ENCODE peak calls at places on chromosomes 11 and 22, in four cellular contexts. One of them, this sample, is unnamed.

GRCh38 chr11:2211113-2211971 is 39.7 kb upstream of the TH start:
- DNase-seq in tibial nerve: no peak
- DNase-seq in transverse colon: peak; percentile 52
- DNase-seq in A549: peak; percentile 35
- DNase-seq in this sample: no peak

GRCh38 chr22:19825904-19826618 is 28.6 kb downstream of the GNB1L start:
- DNase-seq in transverse colon: no peak
- DNase-seq in tibial nerve: no peak
- DNase-seq in A549: no peak
- DNase-seq in this sample: no peak

GRCh38 chr22:28074526-28074925 is 155.5 kb upstream of the PITPNB start:
- DNase-seq in transverse colon: no peak
- DNase-seq in tibial nerve: no peak
- DNase-seq in A549: no peak
- DNase-seq in this sample: no peak

GRCh38 chr11:1503708-1504104 is 17.1 kb upstream of the MOB2 start:
- DNase-seq in A549: no peak
- DNase-seq in tibial nerve: no peak
- DNase-seq in transverse colon: no peak
- DNase-seq in this sample: no peak

GRCh38 chr11:29293825-29294224 is 723.0 kb downstream of the KCNA4 start:
- DNase-seq in A549: peak; percentile 70
- DNase-seq in transverse colon: no peak
- DNase-seq in tibial nerve: no peak
- DNase-seq in this sample: no peak

GRCh38 chr22:44180706-44181032 is at the start of gene PARVG:
- DNase-seq in transverse colon: peak; percentile 30
- DNase-seq in tibial nerve: no peak
- DNase-seq in A549: no peak
- DNase-seq in this sample: no peak

GRCh38 chr11:2929880-2930704 is 872 bp upstream of the PHLDA2 start:
- DNase-seq in transverse colon: peak; percentile 79
- DNase-seq in tibial nerve: no peak
- DNase-seq in A549: peak; percentile 75
- DNase-seq in this sample: no peak

GRCh38 chr11:10612217-10612862 is 43.9 kb upstream of the LYVE1 start:
- DNase-seq in tibial nerve: no peak
- DNase-seq in transverse colon: no peak
- DNase-seq in A549: no peak
- DNase-seq in this sample: no peak

GRCh38 chr22:47624277-47625012 is 862.0 kb downstream of the TBC1D22A start:
- DNase-seq in tibial nerve: no peak
- DNase-seq in A549: no peak
- DNase-seq in transverse colon: no peak
- DNase-seq in this sample: peak; percentile 91

GRCh38 chr22:49724030-49724892 is 103.4 kb downstream of the BRD1 start:
- DNase-seq in A549: no peak
- DNase-seq in transverse colon: no peak
- DNase-seq in tibial nerve: no peak
- DNase-seq in this sample: peak; percentile 87

GRCh38 chr11:1740786-1741530 is 9.4 kb downstream of the IFITM10 start:
- DNase-seq in tibial nerve: no peak
- DNase-seq in transverse colon: no peak
- DNase-seq in A549: no peak
- DNase-seq in this sample: no peak

GRCh38 chr11:60905047-60905446 is 1.3 kb downstream of the PRPF19 start:
- DNase-seq in tibial nerve: no peak
- DNase-seq in transverse colon: no peak
- DNase-seq in A549: no peak
- DNase-seq in this sample: no peak

GRCh38 chr11:123122341-123122740 is 60.4 kb upstream of the HSPA8 start:
- DNase-seq in transverse colon: peak; percentile 21
- DNase-seq in A549: peak; percentile 50
- DNase-seq in tibial nerve: peak; percentile 53
- DNase-seq in this sample: peak; percentile 92

GRCh38 chr22:31944700-31945477 is 554 bp downstream of the YWHAH start:
- DNase-seq in tibial nerve: no peak
- DNase-seq in transverse colon: peak; percentile 60
- DNase-seq in A549: no peak
- DNase-seq in this sample: no peak

GRCh38 chr11:102810943-102811528 is 13.1 kb upstream of the MMP1 start:
- DNase-seq in A549: peak; percentile 12
- DNase-seq in transverse colon: no peak
- DNase-seq in tibial nerve: no peak
- DNase-seq in this sample: no peak

GRCh38 chr22:47034905-47035419 is 272.5 kb downstream of the TBC1D22A start:
- DNase-seq in tibial nerve: no peak
- DNase-seq in A549: no peak
- DNase-seq in transverse colon: no peak
- DNase-seq in this sample: no peak

GRCh38 chr11:111935331-111936044 is 1.7 kb upstream of the DIXDC1 start:
- DNase-seq in A549: no peak
- DNase-seq in tibial nerve: no peak
- DNase-seq in transverse colon: no peak
- DNase-seq in this sample: no peak

GRCh38 chr11:14258177-14258935 is 100.6 kb downstream of the RRAS2 start:
- DNase-seq in A549: peak; percentile 74
- DNase-seq in tibial nerve: no peak
- DNase-seq in transverse colon: peak; percentile 60
- DNase-seq in this sample: no peak

GRCh38 chr11:2099523-2100316 is 39.5 kb downstream of the IGF2 start:
- DNase-seq in A549: no peak
- DNase-seq in tibial nerve: no peak
- DNase-seq in transverse colon: peak; percentile 65
- DNase-seq in this sample: no peak

GRCh38 chr11:74683941-74684481 is 47.2 kb downstream of the CHRDL2 start:
- DNase-seq in transverse colon: no peak
- DNase-seq in tibial nerve: no peak
- DNase-seq in A549: no peak
- DNase-seq in this sample: no peak

GRCh38 chr22:24027389-24027980 is 16.4 kb downstream of the CABIN1 start:
- DNase-seq in tibial nerve: no peak
- DNase-seq in transverse colon: no peak
- DNase-seq in A549: no peak
- DNase-seq in this sample: no peak

GRCh38 chr22:46457502-46458488 is 79.6 kb downstream of the CELSR1 start:
- DNase-seq in tibial nerve: no peak
- DNase-seq in A549: no peak
- DNase-seq in transverse colon: no peak
- DNase-seq in this sample: no peak

GRCh38 chr11:14417186-14417585 is 58.2 kb upstream of the RRAS2 start:
- DNase-seq in tibial nerve: no peak
- DNase-seq in transverse colon: no peak
- DNase-seq in A549: no peak
- DNase-seq in this sample: no peak

GRCh38 chr22:44646668-44647067 is 55.3 kb upstream of the PRR5 start:
- DNase-seq in A549: no peak
- DNase-seq in tibial nerve: no peak
- DNase-seq in transverse colon: no peak
- DNase-seq in this sample: no peak

GRCh38 chr11:69295995-69296889 is 2.3 kb downstream of the MYEOV start:
- DNase-seq in tibial nerve: peak; percentile 63
- DNase-seq in transverse colon: peak; percentile 50
- DNase-seq in A549: peak; percentile 80
- DNase-seq in this sample: no peak

GRCh38 chr22:27636716-27637503 is 164.6 kb downstream of the MN1 start:
- DNase-seq in transverse colon: no peak
- DNase-seq in tibial nerve: no peak
- DNase-seq in A549: no peak
- DNase-seq in this sample: no peak

GRCh38 chr11:112085822-112086421 is 634 bp downstream of the TIMM8B start:
- DNase-seq in tibial nerve: peak; percentile 7
- DNase-seq in transverse colon: peak; percentile 37
- DNase-seq in A549: peak; percentile 14
- DNase-seq in this sample: no peak

GRCh38 chr22:24510694-24511625 is 15.8 kb downstream of the UPB1 start:
- DNase-seq in transverse colon: no peak
- DNase-seq in A549: no peak
- DNase-seq in tibial nerve: no peak
- DNase-seq in this sample: no peak

GRCh38 chr22:30876925-30877553 is 91.5 kb downstream of the MORC2 start:
- DNase-seq in transverse colon: no peak
- DNase-seq in tibial nerve: peak; percentile 33
- DNase-seq in A549: no peak
- DNase-seq in this sample: no peak

GRCh38 chr11:103673773-103674172 is 362.7 kb upstream of the DDI1 start:
- DNase-seq in A549: peak; percentile 5
- DNase-seq in tibial nerve: no peak
- DNase-seq in transverse colon: no peak
- DNase-seq in this sample: no peak

GRCh38 chr11:65435981-65436411 is 13.4 kb downstream of the NEAT1 start:
- DNase-seq in tibial nerve: no peak
- DNase-seq in A549: peak; percentile 44
- DNase-seq in transverse colon: peak; percentile 40
- DNase-seq in this sample: peak; percentile 82

GRCh38 chr11:65437436-65438227 is 15.0 kb downstream of the NEAT1 start:
- DNase-seq in A549: peak; percentile 41
- DNase-seq in transverse colon: peak; percentile 10
- DNase-seq in tibial nerve: no peak
- DNase-seq in this sample: peak; percentile 82

GRCh38 chr11:65434667-65435179 is 12.1 kb downstream of the NEAT1 start:
- DNase-seq in transverse colon: peak; percentile 7
- DNase-seq in tibial nerve: no peak
- DNase-seq in A549: peak; percentile 17
- DNase-seq in this sample: peak; percentile 24

GRCh38 chr11:65435330-65435931 is 12.8 kb downstream of the NEAT1 start:
- DNase-seq in transverse colon: peak; percentile 23
- DNase-seq in tibial nerve: no peak
- DNase-seq in A549: peak; percentile 27
- DNase-seq in this sample: no peak

GRCh38 chr11:65436412-65437032 is 13.9 kb downstream of the NEAT1 start:
- DNase-seq in A549: no peak
- DNase-seq in tibial nerve: no peak
- DNase-seq in transverse colon: peak; percentile 19
- DNase-seq in this sample: peak; percentile 45
- H3K4me3 ChIP-seq in A549: no peak overlapping the region
- H3K4me3 ChIP-seq in tibial nerve: no peak overlapping the region
- H3K4me3 ChIP-seq in transverse colon: no peak overlapping the region
- H3K4me3 ChIP-seq in this sample: no peak overlapping the region

GRCh38 chr22:41383085-41383484 is 1.3 kb downstream of the TEF start:
- DNase-seq in tibial nerve: no peak
- DNase-seq in transverse colon: no peak
- DNase-seq in A549: no peak
- DNase-seq in this sample: no peak

GRCh38 chr22:41382610-41383009 is 868 bp downstream of the TEF start:
- DNase-seq in A549: no peak
- DNase-seq in transverse colon: no peak
- DNase-seq in tibial nerve: no peak
- DNase-seq in this sample: no peak

GRCh38 chr22:41380993-41381328 is 781 bp upstream of the TEF start:
- DNase-seq in transverse colon: peak; percentile 74
- DNase-seq in tibial nerve: peak; percentile 82
- DNase-seq in A549: peak; percentile 48
- DNase-seq in this sample: peak; percentile 95

GRCh38 chr22:41382098-41382578 is 396 bp downstream of the TEF start:
- DNase-seq in A549: peak; percentile 29
- DNase-seq in tibial nerve: peak; percentile 72
- DNase-seq in transverse colon: peak; percentile 74
- DNase-seq in this sample: peak; percentile 96

GRCh38 chr22:41381329-41382097 is at the start of gene TEF:
- DNase-seq in tibial nerve: peak; percentile 97
- DNase-seq in A549: peak; percentile 97
- DNase-seq in transverse colon: peak; percentile 99
- DNase-seq in this sample: peak; percentile 100
- TF ChIP-seq POLR2A in tibial nerve: peak; percentile 86
- TF ChIP-seq POLR2A in A549: no peak
- TF ChIP-seq POLR2A in transverse colon: peak; percentile 80
- TF ChIP-seq POLR2A in this sample: no peak

GRCh38 chr11:43735931-43736330 is 55.4 kb downstream of the HSD17B12 start:
- DNase-seq in A549: no peak
- DNase-seq in transverse colon: no peak
- DNase-seq in tibial nerve: no peak
- DNase-seq in this sample: no peak

GRCh38 chr11:43736502-43737193 is 56.1 kb downstream of the HSD17B12 start:
- DNase-seq in transverse colon: no peak
- DNase-seq in tibial nerve: no peak
- DNase-seq in A549: no peak
- DNase-seq in this sample: no peak

GRCh38 chr11:43737194-43737575 is 56.6 kb downstream of the HSD17B12 start:
- DNase-seq in tibial nerve: no peak
- DNase-seq in transverse colon: no peak
- DNase-seq in A549: no peak
- DNase-seq in this sample: no peak

GRCh38 chr11:43735115-43735514 is 54.6 kb downstream of the HSD17B12 start:
- DNase-seq in transverse colon: no peak
- DNase-seq in A549: no peak
- DNase-seq in tibial nerve: no peak
- DNase-seq in this sample: no peak

GRCh38 chr11:43738600-43739409 is 58.3 kb downstream of the HSD17B12 start:
- DNase-seq in transverse colon: no peak
- DNase-seq in A549: no peak
- DNase-seq in tibial nerve: no peak
- DNase-seq in this sample: no peak
- TF ChIP-seq EP300 in transverse colon: no peak
- TF ChIP-seq EP300 in A549: no peak
- TF ChIP-seq EP300 in tibial nerve: no peak
- TF ChIP-seq EP300 in this sample: no peak

DNA sequence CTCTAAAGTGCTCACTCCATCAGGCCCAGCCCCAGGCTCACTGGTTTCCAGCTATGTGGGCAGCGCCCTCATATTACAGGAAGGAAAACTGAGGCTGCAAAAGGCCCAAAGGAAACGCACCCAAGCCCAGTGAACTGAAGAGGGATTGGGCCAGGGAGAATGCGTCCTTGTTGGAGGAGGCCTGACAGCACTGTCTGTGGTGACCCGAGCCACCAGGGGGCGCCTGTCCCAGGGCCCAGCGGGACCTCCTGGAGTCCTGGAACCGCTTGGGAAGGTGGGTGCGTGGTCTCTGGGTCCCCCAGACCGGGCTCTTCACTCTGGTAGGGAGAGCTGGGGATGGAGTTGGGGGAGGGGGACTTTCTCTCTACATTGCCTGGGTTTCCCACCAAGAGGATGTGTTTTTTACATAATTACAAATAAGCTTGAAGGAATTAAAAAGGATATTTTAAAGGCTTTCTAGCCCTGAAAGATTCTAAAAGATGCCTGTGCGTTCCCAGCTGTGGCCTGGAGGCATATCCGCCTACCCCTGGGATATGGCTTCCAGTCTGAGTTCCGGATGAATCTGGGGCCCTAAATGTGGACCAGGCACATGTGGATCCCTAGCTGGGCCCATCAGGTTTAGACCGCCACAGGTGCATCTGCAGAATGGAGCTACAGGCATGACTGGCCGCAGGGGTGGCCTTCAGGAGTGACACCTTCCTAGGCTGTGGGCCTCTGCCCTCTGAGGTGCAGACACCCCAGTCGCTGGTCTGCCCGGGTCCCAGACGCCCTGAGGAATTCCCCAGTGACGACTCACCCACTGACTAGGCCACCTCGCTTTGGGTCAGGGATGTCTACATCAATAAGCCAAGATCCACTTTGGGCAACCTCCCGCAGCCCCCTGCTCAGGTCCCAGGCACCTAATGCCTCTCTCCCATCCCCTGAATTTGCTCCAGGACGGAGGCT is 4.2 kb downstream of the SPI1 start:
- DNase-seq in transverse colon: peak; percentile 85
- DNase-seq in A549: peak; percentile 74
- DNase-seq in tibial nerve: peak; percentile 79
- DNase-seq in this sample: no peak
- H3K4me3 ChIP-seq in transverse colon: no peak overlapping the region
- H3K4me3 ChIP-seq in A549: no peak overlapping the region
- H3K4me3 ChIP-seq in tibial nerve: no peak overlapping the region
- H3K4me3 ChIP-seq in this sample: no peak overlapping the region

This sample was measured in esophagus muscularis mucosa.